ENCODE peak calls at places on chromosomes 2 and 18, in five cellular contexts. B is kidney epithelial cell, O is upper lobe of left lung, P is fibroblast of lung, C is AG09309. Z is an unnamed sample.

GRCh38 chr2:40220177-40220925 is 231.5 kb downstream of the SLC8A1 start:
- DNase-seq in C (no peak), B (no peak), O (no peak), P (peak), Z (peak)

GRCh38 chr18:10524507-10525425 is 1.1 kb upstream of the NAPG start:
- DNase-seq in P (peak), C (peak), B (peak), O (no peak), Z (no peak)

GRCh38 chr2:104025296-104025695 is 828.6 kb upstream of the POU3F3 start:
- DNase-seq in P (no peak), B (no peak), C (no peak), O (no peak), Z (no peak)

GRCh38 chr2:162582357-162582798 is 238.4 kb downstream of the GCA start:
- DNase-seq in B (no peak), O (no peak), C (no peak), P (no peak), Z (peak)

GRCh38 chr2:208183526-208183925 is 6.3 kb downstream of the C2orf80 start:
- DNase-seq in P (no peak), O (no peak), C (no peak), B (no peak), Z (no peak)

GRCh38 chr2:234191819-234192407 is 141.4 kb downstream of the SPP2 start:
- DNase-seq in B (no peak), O (no peak), P (peak), C (no peak), Z (peak)

GRCh38 chr18:286515-287310 is 18.9 kb upstream of the THOC1 start:
- DNase-seq in O (no peak), P (peak), B (no peak), C (no peak), Z (no peak)

GRCh38 chr2:159873136-159873728 is 75.2 kb upstream of the CD302 start:
- DNase-seq in O (no peak), B (no peak), P (no peak), C (no peak), Z (no peak)

GRCh38 chr2:134431837-134432437 is 178.1 kb downstream of the MGAT5 start:
- DNase-seq in C (no peak), P (peak), O (no peak), B (no peak), Z (no peak)

GRCh38 chr2:219836647-219837177 is 209.3 kb downstream of the SLC4A3 start:
- DNase-seq in B (no peak), O (no peak), C (peak), P (peak), Z (no peak)

GRCh38 chr18:62848946-62849345 is 133.6 kb downstream of the PHLPP1 start:
- DNase-seq in C (no peak), O (no peak), B (no peak), P (peak), Z (no peak)

GRCh38 chr2:231621051-231621879 is 28.6 kb downstream of the TEX44 start:
- DNase-seq in O (no peak), P (no peak), B (no peak), C (no peak), Z (no peak)

GRCh38 chr2:10390369-10390801 is 57.7 kb downstream of the ODC1 start:
- DNase-seq in P (no peak), O (no peak), B (no peak), C (no peak), Z (no peak)

GRCh38 chr2:234368861-234369261 is 128.0 kb downstream of the ARL4C start:
- DNase-seq in B (no peak), C (no peak), P (peak), O (no peak), Z (peak)

GRCh38 chr2:57516740-57517340 is 529.8 kb upstream of the VRK2 start:
- DNase-seq in O (no peak), C (no peak), P (peak), B (no peak), Z (peak)

GRCh38 chr2:241659150-241659739 is 21.8 kb downstream of the ATG4B start:
- DNase-seq in C (no peak), O (peak), B (peak), P (peak), Z (peak)

GRCh38 chr2:37357053-37357452 is 12.6 kb downstream of the QPCT start:
- DNase-seq in C (peak), P (no peak), O (no peak), B (no peak), Z (no peak)

GRCh38 chr2:128458438-128458837 is 139.8 kb upstream of the HS6ST1 start:
- DNase-seq in C (no peak), B (no peak), O (no peak), P (peak), Z (no peak)

GRCh38 chr2:159936471-159936870 is 125.9 kb downstream of the PLA2R1 start:
- DNase-seq in C (no peak), B (no peak), P (no peak), O (no peak), Z (no peak)

GRCh38 chr2:190637331-190637734 is 11.6 kb upstream of the NAB1 start:
- DNase-seq in P (peak), O (no peak), B (no peak), C (peak), Z (no peak)

GRCh38 chr2:105786231-105787230 is 41.8 kb downstream of the NCK2 start:
- DNase-seq in B (no peak), P (no peak), C (no peak), O (peak), Z (no peak)

GRCh38 chr2:20677301-20678176 is 10.6 kb downstream of the GDF7 start:
- DNase-seq in P (no peak), C (no peak), O (peak), B (no peak), Z (no peak)

GRCh38 chr18:75160315-75160714 is 48.6 kb downstream of the PTGR3 start:
- DNase-seq in B (no peak), C (no peak), P (no peak), O (no peak), Z (no peak)

GRCh38 chr2:236718207-236718992 is 148.8 kb downstream of the ACKR3 start:
- DNase-seq in P (no peak), C (no peak), B (no peak), O (no peak), Z (no peak)

GRCh38 chr18:74963820-74964446 is 245.0 kb downstream of the PTGR3 start:
- DNase-seq in O (no peak), P (peak), B (no peak), C (no peak), Z (peak)

GRCh38 chr2:10303634-10304378 is 1.1 kb downstream of the HPCAL1 start:
- DNase-seq in O (peak), C (no peak), B (no peak), P (peak), Z (peak)

GRCh38 chr18:43830905-43831304 is 553.6 kb upstream of the SYT4 start:
- DNase-seq in P (peak), C (no peak), B (no peak), O (no peak), Z (no peak)

GRCh38 chr2:112706170-112706664 is 14.6 kb upstream of the NT5DC4 start:
- DNase-seq in C (no peak), B (peak), P (peak), O (no peak), Z (no peak)

GRCh38 chr2:10038123-10038522 is 5.2 kb upstream of the KLF11 start:
- DNase-seq in C (no peak), P (no peak), O (no peak), B (no peak), Z (no peak)

GRCh38 chr2:160613466-160614153 is 120.0 kb upstream of the RBMS1 start:
- DNase-seq in C (peak), O (no peak), B (peak), P (peak), Z (peak)

GRCh38 chr2:224885836-224886547 is 156.3 kb downstream of the DOCK10 start:
- DNase-seq in P (peak), O (no peak), C (peak), B (no peak), Z (peak)

GRCh38 chr2:229081411-229081810 is 189.7 kb downstream of the PID1 start:
- DNase-seq in C (no peak), O (no peak), P (no peak), B (no peak), Z (no peak)

GRCh38 chr2:211990335-211990734 is 548.3 kb downstream of the ERBB4 start:
- DNase-seq in P (no peak), B (no peak), O (no peak), C (no peak), Z (no peak)

GRCh38 chr2:186894478-186894877 is 45.5 kb upstream of the ZSWIM2 start:
- DNase-seq in O (no peak), C (no peak), P (no peak), B (no peak), Z (no peak)

DNA sequence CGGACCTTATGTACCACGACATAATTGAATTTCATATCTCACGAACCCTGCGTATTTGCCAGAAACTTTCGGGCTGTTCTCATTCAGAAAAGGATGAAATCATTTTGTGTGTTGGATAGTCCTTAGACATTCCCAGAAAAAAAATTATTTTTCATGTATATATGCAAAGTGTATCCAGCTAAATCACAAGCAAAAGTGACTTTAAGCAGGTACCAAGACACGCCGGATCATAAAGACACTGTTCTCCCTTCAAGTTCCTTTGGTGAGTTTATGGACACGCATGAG is 35.1 kb upstream of the PNO1 start:
- DNase-seq in P (no peak), C (no peak), O (no peak), B (no peak), Z (no peak)
- H3K4me3 ChIP-seq in P (no peak), C (no peak), O (no peak), B (no peak), Z (no peak)

DNA sequence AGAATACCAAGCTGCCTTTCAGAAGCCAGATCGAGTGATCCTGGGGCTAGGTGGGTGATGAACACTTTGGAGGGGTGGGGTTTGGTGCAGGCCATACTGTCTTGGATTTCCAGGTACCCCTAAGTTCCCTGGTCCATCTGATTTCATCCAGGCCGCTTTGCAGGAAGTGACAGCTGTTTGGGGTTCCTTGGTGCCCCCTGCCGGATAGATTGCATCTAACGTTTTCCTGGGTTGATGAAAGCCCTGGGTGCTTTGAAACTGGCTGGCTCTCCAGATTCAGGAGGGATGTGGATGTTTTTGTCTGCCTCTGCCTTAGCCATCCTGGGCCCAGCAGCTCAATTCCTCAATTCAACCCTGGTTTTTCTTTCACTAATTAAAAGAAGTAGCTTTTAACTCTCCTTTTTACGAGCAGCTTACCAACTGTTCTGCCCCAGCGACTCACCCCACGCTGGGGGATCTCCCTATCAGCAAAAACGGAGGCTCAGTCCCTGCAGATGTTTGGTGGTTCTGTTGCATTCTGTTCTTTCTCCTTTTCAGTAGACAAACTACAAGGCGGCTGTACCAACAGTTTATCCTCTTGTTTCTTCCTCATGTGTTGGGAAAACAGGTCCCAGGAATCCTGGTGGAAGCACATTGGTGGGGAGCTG is 37.1 kb downstream of the ARHGEF4 start:
- DNase-seq in B (peak), C (peak), O (no peak), P (peak), Z (peak)
- H3K4me3 ChIP-seq in B (no peak), C (no peak), O (no peak), P (no peak), Z (no peak)

GRCh38 chr2:119694470-119694993 is 15.5 kb downstream of the TMEM177 start:
- DNase-seq in C (no peak), P (no peak), B (no peak), O (no peak), Z (no peak)
- H3K4me3 ChIP-seq in C (no peak), P (peak), B (no peak), O (no peak), Z (no peak)

DNA sequence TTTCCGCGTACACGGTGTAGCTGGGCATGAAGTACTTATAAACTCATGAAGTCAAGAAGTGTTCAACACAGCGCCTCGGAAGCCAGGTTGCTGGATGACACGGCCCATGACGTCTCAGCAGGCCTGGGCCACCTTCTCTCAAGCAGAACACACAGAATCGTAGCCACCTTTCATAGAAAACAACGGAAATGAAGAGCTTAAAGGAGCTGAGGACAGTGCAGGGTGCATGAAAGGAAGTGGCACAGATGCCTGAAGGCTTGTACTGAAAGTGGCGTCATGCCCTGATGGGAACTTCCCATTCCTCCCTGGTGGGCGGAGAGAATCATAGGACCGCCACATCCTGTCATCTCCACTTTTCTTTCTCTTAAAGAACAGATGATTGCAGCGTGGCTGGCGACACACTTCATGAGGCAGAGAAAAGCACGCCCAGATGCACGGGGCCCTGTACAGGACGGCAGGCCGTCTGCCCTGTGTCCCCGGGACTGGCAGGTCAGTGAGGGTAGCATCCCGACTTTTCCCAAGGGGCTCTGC is 31.1 kb downstream of the HDAC4 start:
- DNase-seq in C (no peak), P (no peak), B (peak), O (no peak), Z (no peak)
- H3K4me3 ChIP-seq in C (no peak), P (no peak), B (no peak), O (no peak), Z (no peak)

GRCh38 chr2:101474752-101475384 is at the start of gene RFX8:
- DNase-seq in B (peak), C (peak), P (peak), O (no peak), Z (peak)

GRCh38 chr2:101473581-101473910 is 1.4 kb downstream of the RFX8 start:
- DNase-seq in O (no peak), B (no peak), P (peak), C (peak), Z (no peak)

GRCh38 chr2:101476605-101477208 is 1.8 kb upstream of the RFX8 start:
- DNase-seq in C (no peak), B (no peak), P (no peak), O (no peak), Z (no peak)

GRCh38 chr2:101469863-101470262 is 5.0 kb downstream of the RFX8 start:
- DNase-seq in B (no peak), C (no peak), O (no peak), P (no peak), Z (no peak)

GRCh38 chr2:101473911-101474751 is 781 bp downstream of the RFX8 start:
- DNase-seq in P (peak), O (peak), C (no peak), B (no peak), Z (no peak)
- H3K4me3 ChIP-seq in P (peak), O (peak), C (peak), B (peak), Z (peak)